ENCODE peak calls at places on chromosomes 3 and 15, in eight cellular contexts. C is fibroblast of pulmonary artery, M is choroid plexus epithelial cell, N is epithelial cell of esophagus, H is MM.1S, I is left lung, B is upper lobe of right lung, T is pancreas. U is an unnamed sample.

GRCh38 chr3:109678600-109678999 is 341.3 kb upstream of the DPPA4 start:
- DNase-seq in I (no peak), M (no peak), T (no peak), H (no peak), B (no peak), N (no peak), C (no peak), U (no peak)

GRCh38 chr3:102512734-102513518 is 78.1 kb downstream of the ZPLD1 start:
- DNase-seq in N (peak), T (no peak), M (peak), B (no peak), I (no peak), H (no peak), C (peak), U (no peak)

GRCh38 chr3:115146032-115146417 is 1.1 kb downstream of the ZBTB20 start:
- DNase-seq in N (peak), B (peak), M (peak), C (peak), H (peak), T (no peak), I (no peak), U (peak)

GRCh38 chr3:36991923-36992805 is 767 bp downstream of the EPM2AIP1 start:
- DNase-seq in T (no peak), M (peak), H (peak), C (peak), B (no peak), N (peak), I (no peak), U (peak)

GRCh38 chr3:145807990-145808389 is 353.0 kb downstream of the PLOD2 start:
- DNase-seq in H (no peak), C (peak), T (no peak), N (peak), B (no peak), M (peak), I (no peak), U (peak)

GRCh38 chr3:27717200-27717852 is 4.8 kb downstream of the EOMES start:
- DNase-seq in B (no peak), C (no peak), N (no peak), I (no peak), M (no peak), T (no peak), H (no peak), U (no peak)

GRCh38 chr3:194913281-194913680 is 227.6 kb downstream of the FAM43A start:
- DNase-seq in B (no peak), N (no peak), I (no peak), M (no peak), C (no peak), H (no peak), T (no peak), U (no peak)

GRCh38 chr3:171875923-171876412 is 32.8 kb downstream of the TMEM212 start:
- DNase-seq in N (peak), T (no peak), C (peak), B (no peak), I (peak), H (no peak), M (peak), U (peak)

GRCh38 chr3:129626744-129627349 is 20.4 kb upstream of the PLXND1 start:
- DNase-seq in T (peak), M (peak), B (peak), H (peak), N (peak), I (peak), C (peak), U (peak)

GRCh38 chr3:171121801-171122200 is 95.3 kb upstream of the SLC2A2 start:
- DNase-seq in T (no peak), N (no peak), I (no peak), H (no peak), B (no peak), C (no peak), M (no peak), U (no peak)

GRCh38 chr3:169044341-169045113 is 619.0 kb downstream of the MECOM start:
- DNase-seq in B (no peak), T (no peak), N (peak), I (no peak), H (no peak), M (peak), C (peak), U (peak)

GRCh38 chr15:88124199-88124598 is 132.3 kb downstream of the NTRK3 start:
- DNase-seq in B (no peak), N (no peak), H (no peak), I (no peak), T (no peak), C (no peak), M (no peak), U (no peak)
- TF ChIP-seq CTCF in B (no peak), N (no peak), H (no peak), I (no peak), T (no peak), C (no peak), M (no peak), U (no peak)

GRCh38 chr3:138186216-138186615 is 885 bp upstream of the ARMC8 start:
- DNase-seq in N (no peak), C (no peak), T (no peak), B (no peak), M (peak), I (no peak), H (no peak), U (no peak)

GRCh38 chr3:138188013-138188352 is 882 bp downstream of the ARMC8 start:
- DNase-seq in H (no peak), M (peak), B (no peak), N (no peak), T (no peak), C (peak), I (no peak), U (peak)

GRCh38 chr3:138184994-138185393 is 2.1 kb upstream of the ARMC8 start:
- DNase-seq in T (no peak), B (no peak), I (no peak), N (peak), M (no peak), C (no peak), H (no peak), U (no peak)

GRCh38 chr3:138187296-138188012 is at the start of gene ARMC8:
- DNase-seq in B (peak), I (peak), M (no peak), N (peak), H (peak), T (peak), C (peak), U (peak)

GRCh38 chr3:138186803-138187295 is 252 bp upstream of the ARMC8 start:
- DNase-seq in N (peak), I (peak), B (peak), M (peak), C (peak), T (peak), H (peak), U (no peak)
- H3K4me3 ChIP-seq in N (peak), I (peak), B (peak), M (peak), C (peak), T (peak), H (peak), U (peak)

DNA sequence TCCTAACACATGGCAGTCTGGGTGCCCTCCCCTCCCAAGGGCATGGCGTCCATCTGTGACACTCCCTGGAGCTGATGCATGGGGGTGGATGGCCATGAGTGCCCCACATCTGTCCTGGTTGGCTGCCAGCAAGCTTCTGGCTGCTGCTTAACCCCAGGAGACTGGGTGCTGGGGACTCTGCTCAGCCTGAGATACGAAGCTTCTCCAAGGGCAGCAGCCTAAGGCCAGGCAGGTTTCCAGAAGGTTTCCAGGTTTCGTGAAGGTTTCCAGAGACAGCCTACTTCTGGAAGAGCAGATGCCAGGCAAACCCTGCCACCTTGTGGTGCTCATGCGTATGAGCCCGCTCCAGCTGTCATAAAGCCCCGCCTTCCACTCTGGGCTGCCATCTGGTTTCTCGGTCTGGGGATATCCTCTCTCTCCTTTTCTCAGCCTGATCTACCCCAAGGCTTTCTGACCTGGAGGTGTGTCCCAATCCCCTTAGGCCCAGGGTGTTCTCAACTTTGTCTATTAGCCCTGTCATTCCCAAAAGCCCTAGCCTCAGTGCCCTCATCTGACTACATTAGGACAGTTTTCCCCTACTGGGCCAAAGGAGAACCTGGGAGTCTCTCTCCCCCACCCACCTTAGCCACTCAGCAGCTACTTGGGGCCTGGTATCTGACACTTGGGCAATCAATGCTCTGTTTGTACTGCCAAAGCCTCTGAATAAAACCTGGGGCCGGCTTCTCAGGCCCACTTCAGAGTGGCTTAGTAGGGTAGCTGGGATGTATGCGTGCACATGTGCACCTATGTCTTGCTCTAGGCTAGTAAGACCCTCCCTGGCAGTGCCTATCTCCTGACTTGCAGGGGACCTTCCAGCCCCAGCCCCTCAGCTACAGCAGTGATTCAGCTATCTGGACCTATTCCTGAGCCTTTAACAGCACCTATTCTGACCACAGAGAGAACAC is 12.0 kb downstream of the MRPL46 start:
- DNase-seq in I (peak), M (peak), C (peak), N (peak), B (no peak), H (peak), T (peak), U (peak)
- TF ChIP-seq CTCF in I (peak), M (peak), C (peak), N (peak), B (peak), H (peak), T (peak), U (peak)

GRCh38 chr3:44444437-44444836 is 33.0 kb downstream of the ZNF445 start:
- DNase-seq in B (no peak), N (no peak), M (no peak), T (no peak), H (no peak), C (no peak), I (no peak), U (no peak)

GRCh38 chr3:44442591-44443309 is 34.7 kb downstream of the ZNF445 start:
- DNase-seq in C (no peak), B (no peak), T (no peak), I (no peak), N (no peak), H (peak), M (no peak), U (no peak)

GRCh38 chr3:44444896-44445691 is 32.4 kb downstream of the ZNF445 start:
- DNase-seq in H (no peak), M (no peak), C (no peak), B (no peak), I (no peak), T (no peak), N (no peak), U (no peak)

GRCh38 chr3:44446929-44447328 is 30.5 kb downstream of the ZNF445 start:
- DNase-seq in H (no peak), M (no peak), B (no peak), I (no peak), C (no peak), N (no peak), T (no peak), U (no peak)

DNA sequence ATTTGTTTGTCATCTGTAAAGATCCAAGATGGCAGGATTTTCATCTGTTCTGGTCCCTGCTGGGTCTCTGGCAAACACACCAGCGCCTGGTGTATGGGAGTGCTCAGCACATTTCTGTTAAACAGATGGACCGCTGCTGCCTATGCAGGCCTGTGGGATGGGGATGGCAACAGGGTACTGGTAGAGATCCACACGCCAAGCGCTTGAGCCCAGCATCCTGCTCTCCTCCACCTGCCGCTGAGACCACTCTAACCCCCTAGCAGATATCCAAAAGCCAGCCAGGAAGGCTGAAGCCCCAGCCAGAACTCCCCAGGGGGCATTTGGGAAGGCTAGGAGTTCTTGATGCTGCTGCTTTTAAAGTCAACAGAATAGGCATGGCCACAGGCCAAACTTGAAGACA is 31.7 kb downstream of the ZNF445 start:
- DNase-seq in I (no peak), H (no peak), M (no peak), B (no peak), N (no peak), C (no peak), T (no peak), U (no peak)
- H3K4me3 ChIP-seq in I (no peak), H (no peak), M (no peak), B (no peak), N (no peak), C (no peak), T (no peak), U (no peak)

DNA sequence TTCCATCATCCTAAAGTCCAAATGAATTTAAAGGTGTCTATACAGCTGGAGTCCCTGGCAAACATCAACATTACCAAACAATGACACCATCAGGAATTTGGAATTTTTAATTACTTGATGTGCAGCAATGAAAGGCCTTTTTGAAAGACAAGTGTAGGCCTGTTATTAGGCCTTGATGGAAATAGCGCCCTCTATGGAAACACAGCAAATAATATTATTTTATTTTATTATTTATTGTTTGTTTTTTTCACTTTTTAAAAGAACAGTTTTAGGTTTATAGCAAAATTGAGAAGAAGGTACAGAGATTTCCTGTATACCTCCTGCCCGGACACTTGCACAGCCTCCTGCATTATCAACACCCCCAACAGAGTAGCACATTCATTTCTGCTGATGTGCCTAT is 18.1 kb upstream of the OR5AC2 start:
- DNase-seq in H (no peak), C (no peak), I (no peak), M (no peak), N (peak), B (no peak), T (no peak), U (no peak)
- TF ChIP-seq CTCF in H (no peak), C (peak), I (no peak), M (no peak), N (peak), B (peak), T (no peak), U (no peak)

GRCh38 chr3:79125313-79125984 is 642.3 kb downstream of the ROBO1 start:
- DNase-seq in I (no peak), H (no peak), N (no peak), C (no peak), B (no peak), T (no peak), M (no peak), U (no peak)
- H3K4me3 ChIP-seq in I (no peak), H (no peak), N (no peak), C (no peak), B (no peak), T (no peak), M (no peak), U (no peak)

DNA sequence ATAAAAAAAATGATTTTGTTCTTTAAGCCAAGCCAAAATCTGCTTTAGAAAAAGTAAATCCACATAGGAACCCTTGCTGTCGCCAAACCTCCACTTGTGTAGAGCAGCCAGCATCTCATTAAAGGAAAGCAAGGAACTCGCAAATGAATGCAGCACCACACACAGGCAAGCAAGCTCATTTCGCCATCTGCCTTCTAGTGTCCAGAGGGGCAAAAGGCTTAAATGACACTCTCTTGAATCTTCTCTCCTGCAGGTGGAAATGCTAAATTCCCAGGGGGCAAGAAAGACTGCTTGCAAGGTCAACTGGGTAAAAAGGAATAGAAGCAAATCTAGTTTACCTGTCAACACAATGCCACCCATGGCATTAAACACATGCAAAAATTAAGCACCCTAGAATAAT is 2.4 kb downstream of the MB21D2 start:
- DNase-seq in B (no peak), M (peak), N (peak), C (peak), I (no peak), H (peak), T (no peak), U (peak)
- TF ChIP-seq CTCF in B (no peak), M (peak), N (no peak), C (peak), I (no peak), H (peak), T (no peak), U (peak)